ENCODE peak calls at places on chromosomes 1 and 21, in six cellular contexts. B is foreskin fibroblast; M is posterior cingulate gyrus; A is EL; I is effector memory CD8-positive, alpha-beta T cell; P is iPS-NIHi11. D is an unnamed sample.

GRCh38 chr1:24107462-24108225 is 4.3 kb downstream of the MYOM3 start:
- DNase-seq in B (no peak), M (no peak), A (peak), I (no peak), P (no peak), D (peak)

GRCh38 chr1:33388989-33389771 is 41.7 kb downstream of the PHC2 start:
- DNase-seq in B (peak), M (no peak), A (peak), I (no peak), P (no peak), D (peak)

GRCh38 chr1:153633161-153633746 is 612 bp upstream of the CHTOP start:
- DNase-seq in B (no peak), M (no peak), A (no peak), I (no peak), P (no peak), D (no peak)

GRCh38 chr1:28750330-28750729 is 13.6 kb downstream of the YTHDF2 start:
- DNase-seq in B (no peak), M (no peak), A (no peak), I (no peak), P (no peak), D (peak)

GRCh38 chr1:79100385-79100784 is 93.9 kb upstream of the ADGRL4 start:
- DNase-seq in B (peak), M (no peak), A (peak), I (no peak), P (no peak), D (peak)

GRCh38 chr1:114315601-114316000 is 161.9 kb upstream of the SYT6 start:
- DNase-seq in B (peak), M (no peak), A (no peak), I (no peak), P (no peak), D (peak)

GRCh38 chr1:231929311-231929710 is 302.7 kb downstream of the DISC1 start:
- DNase-seq in B (peak), M (no peak), A (peak), I (no peak), P (no peak), D (peak)

GRCh38 chr1:104780470-104781078 is 1030.9 kb downstream of the AMY1C start:
- DNase-seq in B (peak), M (no peak), A (peak), I (no peak), P (peak), D (peak)

GRCh38 chr1:22025368-22026154 is 24.1 kb downstream of the CELA3A start:
- DNase-seq in B (peak), M (peak), A (peak), I (peak), P (peak), D (peak)

GRCh38 chr1:54998677-54999076 is at the start of gene BSND:
- DNase-seq in B (no peak), M (no peak), A (no peak), I (no peak), P (no peak), D (peak)

GRCh38 chr1:50858761-50859160 is 101.3 kb downstream of the FAF1 start:
- DNase-seq in B (no peak), M (no peak), A (no peak), I (no peak), P (no peak), D (no peak)

GRCh38 chr1:25889470-25889869 is 14.0 kb upstream of the PAQR7 start:
- DNase-seq in B (peak), M (no peak), A (no peak), I (no peak), P (no peak), D (no peak)

GRCh38 chr1:65146908-65147423 is 1.0 kb upstream of the AK4 start:
- DNase-seq in B (no peak), M (no peak), A (peak), I (no peak), P (no peak), D (no peak)

GRCh38 chr1:161511756-161512060 is 6.5 kb downstream of the FCGR2A start:
- DNase-seq in B (no peak), M (no peak), A (no peak), I (no peak), P (no peak), D (no peak)

GRCh38 chr1:87501738-87502137 is 173.1 kb downstream of the LMO4 start:
- DNase-seq in B (peak), M (no peak), A (no peak), I (no peak), P (no peak), D (no peak)

GRCh38 chr21:33940164-33940563 is 24.6 kb upstream of the ATP5PO start:
- DNase-seq in B (peak), M (no peak), A (no peak), I (no peak), P (no peak), D (peak)

GRCh38 chr1:2636733-2637132 is 3.9 kb upstream of the MMEL1 start:
- DNase-seq in B (no peak), M (no peak), A (no peak), I (no peak), P (no peak), D (peak)

GRCh38 chr21:42703936-42704335 is 50.5 kb downstream of the PDE9A start:
- DNase-seq in B (no peak), M (no peak), A (no peak), I (no peak), P (peak), D (no peak)

GRCh38 chr1:84944767-84945486 is 51.9 kb upstream of the LPAR3 start:
- DNase-seq in B (peak), M (peak), A (peak), I (peak), P (peak), D (peak)

GRCh38 chr1:183022202-183023145 is 746 bp upstream of the LAMC1 start:
- DNase-seq in B (peak), M (peak), A (peak), I (no peak), P (peak), D (peak)

GRCh38 chr1:22440582-22440981 is 11.1 kb upstream of the ZBTB40 start:
- DNase-seq in B (no peak), M (no peak), A (no peak), I (no peak), P (no peak), D (no peak)